ENCODE peak calls at places on chromosome 16, in four cellular contexts. N is coronary artery, Z is MM.1S, S is epithelial cell of esophagus. O is an unnamed sample.

GRCh38 chr16:3774156-3774767 is 56.9 kb upstream of the TRAP1 start:
- DNase-seq in N (no peak), Z (no peak), S (no peak), O (no peak)

GRCh38 chr16:4684763-4685162 is 8.6 kb upstream of the NUDT16L1 start:
- DNase-seq in N (no peak), Z (no peak), S (peak; percentile 47), O (no peak)

GRCh38 chr16:10065014-10065413 is 117.2 kb downstream of the GRIN2A start:
- DNase-seq in N (no peak), Z (no peak), S (no peak), O (no peak)

GRCh38 chr16:68031951-68032350 is 8.9 kb downstream of the DUS2 start:
- DNase-seq in N (no peak), Z (no peak), S (peak; percentile 86), O (no peak)

GRCh38 chr16:69105501-69106361 is at the start of gene HAS3:
- DNase-seq in N (no peak), Z (peak; percentile 55), S (peak; percentile 87), O (no peak)

GRCh38 chr16:67942200-67942509 is 1.8 kb downstream of the LCAT start:
- DNase-seq in N (no peak), Z (peak; percentile 26), S (peak; percentile 50), O (no peak)

GRCh38 chr16:4200000-4200780 is 41.7 kb downstream of the SRL start:
- DNase-seq in N (no peak), Z (peak; percentile 47), S (peak; percentile 73), O (no peak)

GRCh38 chr16:84548971-84549844 is 44.7 kb upstream of the MEAK7 start:
- DNase-seq in N (no peak), Z (no peak), S (no peak), O (no peak)

GRCh38 chr16:3580686-3581085 is 3.5 kb upstream of the NLRC3 start:
- DNase-seq in N (no peak), Z (no peak), S (peak; percentile 58), O (no peak)

GRCh38 chr16:79734721-79735120 is 134.2 kb upstream of the MAF start:
- DNase-seq in N (no peak), Z (no peak), S (no peak), O (no peak)

GRCh38 chr16:88352261-88353200 is 30.2 kb upstream of the ZNF469 start:
- DNase-seq in N (no peak), Z (no peak), S (peak; percentile 2), O (no peak)

GRCh38 chr16:70430667-70431536 is 8.0 kb downstream of the ST3GAL2 start:
- DNase-seq in N (no peak), Z (peak; percentile 62), S (peak; percentile 30), O (no peak)

GRCh38 chr16:17831330-17831729 is 360.6 kb upstream of the XYLT1 start:
- DNase-seq in N (no peak), Z (no peak), S (no peak), O (no peak)

GRCh38 chr16:81232740-81233367 is 5.6 kb upstream of the BCO1 start:
- DNase-seq in N (no peak), Z (no peak), S (no peak), O (no peak)

GRCh38 chr16:8492690-8493089 is 97.6 kb downstream of the TMEM114 start:
- DNase-seq in N (no peak), Z (no peak), S (no peak), O (no peak)

GRCh38 chr16:53433509-53433908 is 762 bp upstream of the RBL2 start:
- DNase-seq in N (no peak), Z (no peak), S (peak; percentile 51), O (no peak)

GRCh38 chr16:2121853-2122252 is 13.8 kb downstream of the PKD1 start:
- DNase-seq in N (peak; percentile 82), Z (no peak), S (no peak), O (no peak)

GRCh38 chr16:19991614-19992013 is 82.1 kb downstream of the GPR139 start:
- DNase-seq in N (no peak), Z (no peak), S (no peak), O (no peak)

GRCh38 chr16:48542020-48542473 is 67.9 kb downstream of the N4BP1 start:
- DNase-seq in N (peak; percentile 82), Z (no peak), S (peak; percentile 43), O (peak; percentile 83)

GRCh38 chr16:47310792-47311211 is 150.1 kb downstream of the ITFG1 start:
- DNase-seq in N (no peak), Z (no peak), S (no peak), O (no peak)

GRCh38 chr16:85650864-85651811 is 37.6 kb downstream of the GINS2 start:
- DNase-seq in N (no peak), Z (no peak), S (no peak), O (no peak)

GRCh38 chr16:2834968-2835367 is 4.9 kb downstream of the ZG16B start:
- DNase-seq in N (no peak), Z (no peak), S (no peak), O (no peak)

GRCh38 chr16:55001931-55002330 is 71.3 kb downstream of the IRX5 start:
- DNase-seq in N (no peak), Z (no peak), S (peak; percentile 7), O (no peak)

GRCh38 chr16:21194771-21195301 is 16.5 kb downstream of the ZP2 start:
- DNase-seq in N (no peak), Z (no peak), S (peak; percentile 41), O (no peak)

GRCh38 chr16:68074850-68075249 is 10.3 kb upstream of the NFATC3 start:
- DNase-seq in N (no peak), Z (peak; percentile 19), S (no peak), O (no peak)

GRCh38 chr16:28986492-28986891 is 1.6 kb downstream of the LAT start:
- DNase-seq in N (no peak), Z (no peak), S (no peak), O (no peak)

DNA sequence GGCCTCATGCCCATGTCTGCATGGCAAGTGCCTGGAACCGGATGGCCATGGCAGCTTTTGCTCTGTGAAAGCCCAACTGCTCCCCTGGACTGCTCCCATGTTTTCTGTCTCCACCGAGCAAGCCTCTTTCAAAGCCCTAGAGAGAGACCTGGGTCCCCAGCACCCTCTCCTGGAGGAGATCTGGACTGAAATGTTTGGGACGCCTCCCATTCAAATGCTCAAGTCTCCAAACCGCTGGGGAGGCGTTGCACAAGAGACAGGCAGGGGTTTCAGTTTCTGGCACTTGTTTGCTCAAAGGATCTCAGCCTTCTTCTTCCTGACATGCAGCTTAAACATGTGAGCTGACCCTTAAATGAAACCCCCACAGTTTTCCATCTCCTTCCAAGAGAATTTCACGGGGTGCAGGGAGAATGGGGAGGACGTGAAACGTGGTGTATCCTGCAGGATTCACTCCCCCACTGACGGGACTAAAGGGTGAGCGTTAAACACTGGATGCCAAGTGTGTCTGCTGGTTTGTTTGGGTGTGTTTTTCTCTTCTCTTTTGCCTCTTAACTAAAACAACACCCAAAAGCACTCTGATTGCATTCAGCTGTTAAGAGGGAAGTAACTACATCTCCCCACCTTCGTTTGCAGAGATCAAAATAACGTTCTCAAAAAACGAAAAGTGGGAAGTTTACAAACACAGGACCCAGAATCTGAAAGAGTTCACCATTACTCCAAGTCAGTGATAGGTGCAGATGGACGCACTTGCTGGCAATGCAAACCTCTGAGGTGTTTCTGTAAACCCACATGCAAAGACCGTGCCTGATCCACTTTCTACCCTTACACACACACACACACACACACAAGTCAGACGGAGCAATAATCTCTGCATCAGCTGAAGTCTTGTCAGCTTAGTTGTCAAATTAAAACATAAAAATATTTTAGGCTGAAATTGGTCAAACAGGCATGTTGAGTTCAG is 256.9 kb downstream of the C16orf95 start:
- DNase-seq in N (peak; percentile 78), Z (peak; percentile 20), S (peak; percentile 22), O (no peak)
- TF ChIP-seq CTCF in N (no peak), Z (no peak), S (peak; percentile 39), O (peak; percentile 42)

GRCh38 chr16:66682271-66682670 is 14.3 kb downstream of the CMTM4 start:
- DNase-seq in N (no peak), Z (no peak), S (no peak), O (no peak)
- TF ChIP-seq CTCF in N (no peak), Z (no peak), S (no peak), O (no peak)

DNA sequence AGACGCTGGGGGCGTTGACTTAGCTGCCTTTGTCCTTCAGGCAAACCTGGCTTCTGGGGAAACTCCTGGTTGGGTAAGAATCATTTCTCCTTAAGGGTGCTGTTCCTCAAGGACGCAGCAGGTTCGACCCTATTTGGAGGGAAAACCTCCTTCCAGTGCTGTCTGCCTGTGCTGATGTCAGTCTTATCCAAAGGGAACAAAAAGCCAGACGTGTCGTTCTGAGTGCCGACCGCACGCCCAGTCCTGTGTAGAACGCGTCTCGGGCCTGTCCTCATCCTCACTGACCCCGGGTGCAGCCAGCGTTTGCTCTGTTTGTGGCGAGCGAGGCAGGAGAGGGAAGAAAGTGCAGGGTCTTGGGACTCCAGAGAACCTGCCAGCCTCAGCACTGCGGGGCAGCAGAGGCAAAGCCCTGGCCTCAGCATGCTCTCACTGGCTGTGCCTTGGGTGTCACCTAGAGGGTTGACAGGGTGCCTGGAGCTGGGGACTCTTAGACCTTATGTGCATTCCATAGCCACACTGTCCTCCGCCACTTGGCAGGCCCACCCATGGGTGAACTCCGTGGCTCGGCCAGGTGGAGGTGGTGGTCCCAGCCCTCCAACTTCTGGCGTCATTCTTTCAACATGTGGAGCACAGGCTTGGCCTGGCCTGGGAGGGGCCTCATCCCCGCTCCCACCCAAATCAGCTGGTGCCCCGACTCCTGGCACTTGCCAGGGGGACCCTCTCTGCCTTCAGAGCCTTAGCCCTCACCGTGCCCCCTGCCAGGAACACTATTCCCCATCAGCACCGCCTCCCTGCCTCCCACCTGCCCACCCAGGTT is 6.0 kb downstream of the SNN start:
- DNase-seq in N (no peak), Z (peak; percentile 6), S (no peak), O (no peak)
- TF ChIP-seq CTCF in N (no peak), Z (no peak), S (no peak), O (no peak)

DNA sequence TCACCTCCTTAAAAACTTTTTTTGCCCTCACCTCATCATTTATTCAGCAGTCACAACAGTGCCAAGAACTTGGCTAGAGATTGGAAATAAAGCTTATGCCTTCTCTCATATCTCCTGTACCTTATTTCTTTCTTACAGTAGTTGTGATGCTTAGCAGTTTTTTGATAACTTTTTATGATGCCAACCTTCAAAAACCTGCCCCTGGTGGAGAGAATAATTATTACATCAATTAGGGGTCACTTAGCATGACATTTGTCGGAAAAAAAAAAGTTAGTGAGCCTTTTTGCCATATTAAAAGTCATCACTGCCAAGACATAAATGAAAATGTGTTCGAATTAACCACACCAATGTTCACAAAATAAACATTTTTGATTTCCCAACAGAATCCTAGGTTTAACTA is 296.6 kb downstream of the WWOX start:
- DNase-seq in N (no peak), Z (no peak), S (peak; percentile 1), O (no peak)
- TF ChIP-seq CTCF in N (no peak), Z (peak; percentile 21), S (no peak), O (peak; percentile 41)

DNA sequence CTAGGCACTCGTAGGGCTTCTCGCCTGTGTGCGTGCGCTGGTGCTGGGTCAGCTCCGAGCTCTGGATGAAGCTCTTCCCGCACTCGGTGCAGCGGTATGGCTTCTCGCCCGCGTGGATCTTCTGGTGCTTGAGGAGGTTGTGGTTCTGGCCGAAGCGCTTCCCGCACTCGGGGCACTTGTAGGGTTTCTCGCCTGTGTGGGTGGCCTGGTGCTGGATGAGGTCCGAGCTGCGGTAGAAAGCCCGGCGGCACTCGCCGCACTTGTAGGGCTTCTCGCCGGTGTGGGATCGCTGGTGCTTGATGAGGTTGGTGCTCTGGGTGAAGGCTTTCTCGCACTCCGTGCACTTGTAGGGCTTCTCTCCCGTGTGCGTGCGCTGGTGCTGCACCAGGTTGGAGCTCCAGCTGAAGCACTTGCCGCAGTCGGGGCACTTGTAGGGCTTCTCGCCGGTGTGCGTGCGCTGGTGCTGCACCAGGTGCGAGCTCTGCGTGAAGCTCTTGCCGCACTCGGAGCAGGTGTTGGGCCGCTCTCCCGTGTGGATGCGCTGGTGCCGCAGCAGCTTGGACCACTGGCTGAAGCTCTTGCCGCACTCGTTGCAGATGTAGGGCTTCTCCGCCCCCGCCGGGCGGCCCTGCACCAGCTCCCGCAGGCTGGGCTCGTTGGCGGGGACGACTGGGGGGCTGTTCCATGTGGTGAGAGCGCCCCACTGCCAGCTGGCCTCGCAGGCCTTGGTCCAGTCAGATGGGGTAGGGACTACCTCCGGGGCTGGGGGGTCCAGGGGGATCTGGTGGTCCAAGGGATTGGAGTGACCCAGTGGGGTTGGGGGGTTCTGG is 3.5 kb downstream of the ZNF629 start:
- DNase-seq in N (no peak), Z (no peak), S (no peak), O (no peak)
- TF ChIP-seq CTCF in N (no peak), Z (no peak), S (no peak), O (no peak)